ENCODE peak calls at places on chromosomes 6 and 20, in ten cellular contexts. E is heart left ventricle, N is AG04450, P is hepatocyte, J is choroid plexus epithelial cell, S is breast epithelium, C is AG09309, Q is heart right ventricle, R is WERI-Rb-1, M is SK-N-SH. K is an unnamed sample.

GRCh38 chr20:7967199-7967844 is 27.1 kb upstream of the HAO1 start:
- DNase-seq in S (peak), M (no peak), N (no peak), C (peak), P (no peak), R (peak), Q (no peak), J (peak), E (no peak), K (no peak)

GRCh38 chr6:154267508-154268106 is 89.0 kb downstream of the IPCEF1 start:
- DNase-seq in Q (no peak), S (no peak), P (no peak), E (no peak), M (no peak), R (no peak), J (no peak), C (no peak), N (no peak), K (no peak)

GRCh38 chr6:149102324-149102723 is 215.2 kb upstream of the TAB2 start:
- DNase-seq in M (no peak), R (no peak), P (no peak), E (no peak), S (no peak), Q (no peak), J (no peak), C (no peak), N (no peak), K (no peak)

GRCh38 chr6:101150226-101150625 is 243.3 kb upstream of the GRIK2 start:
- DNase-seq in C (no peak), J (no peak), Q (no peak), M (no peak), E (no peak), N (no peak), R (no peak), P (no peak), S (no peak), K (no peak)

GRCh38 chr6:170140129-170140528 is 150.7 kb downstream of the DLL1 start:
- DNase-seq in J (no peak), M (no peak), Q (no peak), P (no peak), S (no peak), C (no peak), E (no peak), N (no peak), R (no peak), K (no peak)

GRCh38 chr6:149831380-149831820 is 32.8 kb downstream of the LRP11 start:
- DNase-seq in M (no peak), S (peak), P (no peak), Q (no peak), J (no peak), R (no peak), E (no peak), C (no peak), N (no peak), K (no peak)

GRCh38 chr20:6765469-6766058 is 1.9 kb upstream of the BMP2 start:
- DNase-seq in Q (no peak), E (no peak), N (peak), M (peak), S (no peak), R (no peak), C (peak), P (peak), J (peak), K (peak)

GRCh38 chr6:90195094-90195793 is 101.4 kb downstream of the BACH2 start:
- DNase-seq in S (no peak), E (no peak), Q (no peak), C (no peak), J (no peak), R (peak), N (no peak), P (no peak), M (peak), K (no peak)

GRCh38 chr6:157219201-157220200 is 103.8 kb downstream of the TMEM242 start:
- DNase-seq in J (peak), P (no peak), Q (no peak), M (no peak), C (no peak), R (no peak), N (no peak), E (peak), S (no peak), K (peak)

GRCh38 chr6:157221817-157222175 is 101.5 kb downstream of the TMEM242 start:
- DNase-seq in P (no peak), J (no peak), R (no peak), C (no peak), N (no peak), E (peak), Q (no peak), S (no peak), M (no peak), K (no peak)

GRCh38 chr6:157218371-157219198 is 104.7 kb downstream of the TMEM242 start:
- DNase-seq in P (no peak), M (no peak), Q (no peak), E (peak), S (no peak), C (no peak), J (no peak), R (no peak), N (no peak), K (no peak)

GRCh38 chr6:157221049-157221816 is 102.1 kb downstream of the TMEM242 start:
- DNase-seq in C (no peak), J (peak), N (peak), M (peak), P (no peak), Q (peak), E (peak), S (peak), R (no peak), K (peak)

DNA sequence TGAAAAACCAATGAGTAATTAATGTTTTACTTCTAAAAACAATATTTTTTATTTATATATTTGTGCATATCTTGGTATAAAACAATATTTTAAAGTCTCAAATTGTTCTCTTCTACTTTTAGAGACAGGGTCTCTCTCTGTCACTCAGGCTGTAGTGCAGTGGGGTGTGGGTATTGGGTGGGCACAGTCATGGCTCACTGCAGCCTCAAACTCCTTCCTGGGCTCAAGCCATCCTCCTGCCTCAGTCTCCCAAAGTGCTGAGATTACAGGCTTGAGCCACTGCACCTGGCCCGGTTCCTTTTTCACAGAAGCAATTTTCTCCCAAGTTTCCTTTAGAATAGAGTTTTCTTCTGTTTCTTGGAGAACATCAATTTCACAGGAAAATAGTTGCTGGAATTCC is 102.8 kb downstream of the TMEM242 start:
- DNase-seq in M (no peak), R (no peak), C (no peak), J (no peak), S (no peak), Q (no peak), E (no peak), P (no peak), N (no peak), K (no peak)
- H3K4me3 ChIP-seq in M (no peak), R (no peak), C (no peak), J (peak), S (peak), Q (peak), E (peak), P (no peak), N (peak), K (no peak)

DNA sequence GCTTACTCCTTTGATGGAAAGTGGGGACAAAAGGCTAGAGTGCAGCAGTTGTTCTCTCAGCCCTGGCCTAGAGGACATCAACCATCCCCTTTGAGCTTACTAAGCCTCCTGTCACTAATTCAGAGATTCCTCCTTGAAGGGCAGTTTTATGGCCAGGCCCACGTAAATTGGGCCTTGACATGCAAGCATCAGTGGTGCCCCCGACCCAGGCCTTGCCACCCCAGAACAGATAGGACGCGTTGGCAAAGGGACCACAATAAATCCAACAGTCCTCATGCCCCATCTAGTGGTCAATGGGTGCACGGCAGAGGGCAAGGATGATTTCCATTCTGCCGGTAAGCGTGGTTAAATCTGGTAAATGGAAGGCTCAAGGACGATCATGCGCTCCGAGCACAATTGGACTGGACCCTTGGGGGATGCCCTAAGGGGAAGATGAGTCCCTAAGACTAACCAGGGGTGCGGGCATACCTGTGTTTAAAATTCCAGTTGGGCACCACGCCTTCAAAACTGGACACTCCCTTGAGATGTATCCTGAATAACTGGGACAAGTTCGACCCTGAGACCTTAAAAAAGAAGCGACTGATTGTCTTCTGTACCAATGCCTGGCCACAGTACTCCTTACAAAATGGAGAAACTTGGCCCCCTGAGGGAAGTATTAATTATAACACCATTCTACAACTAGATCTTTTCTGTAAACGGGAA is 32.6 kb downstream of the CEP85L start:
- DNase-seq in E (no peak), S (no peak), R (peak), N (no peak), P (peak), Q (peak), M (peak), C (no peak), J (peak), K (peak)
- TF ChIP-seq CTCF in E (peak), S (peak), R (peak), N (peak), P (peak), Q (peak), M (peak), C (peak), J (peak), K (peak)

GRCh38 chr20:60869032-60869550 is 383.0 kb upstream of the CDH4 start:
- DNase-seq in P (no peak), S (no peak), M (no peak), R (no peak), J (no peak), E (no peak), C (no peak), Q (no peak), N (no peak), K (no peak)
- H3K4me3 ChIP-seq in P (no peak), S (no peak), M (no peak), R (no peak), J (no peak), E (no peak), C (no peak), Q (no peak), N (no peak), K (no peak)

GRCh38 chr6:44003345-44004061 is 123.7 kb downstream of the MRPL14 start:
- DNase-seq in J (no peak), E (peak), Q (no peak), C (no peak), P (peak), M (no peak), S (no peak), N (no peak), R (peak), K (no peak)
- TF ChIP-seq CTCF in J (no peak), E (no peak), Q (no peak), C (peak), P (no peak), M (no peak), S (no peak), N (no peak), R (peak), K (no peak)

GRCh38 chr20:37567671-37568588 is 40.3 kb upstream of the BLCAP start:
- DNase-seq in N (no peak), M (no peak), C (no peak), S (no peak), J (peak), P (no peak), Q (no peak), R (peak), E (no peak), K (no peak)
- H3K4me3 ChIP-seq in N (no peak), M (no peak), C (no peak), S (no peak), J (no peak), P (no peak), Q (no peak), R (no peak), E (no peak), K (no peak)

DNA sequence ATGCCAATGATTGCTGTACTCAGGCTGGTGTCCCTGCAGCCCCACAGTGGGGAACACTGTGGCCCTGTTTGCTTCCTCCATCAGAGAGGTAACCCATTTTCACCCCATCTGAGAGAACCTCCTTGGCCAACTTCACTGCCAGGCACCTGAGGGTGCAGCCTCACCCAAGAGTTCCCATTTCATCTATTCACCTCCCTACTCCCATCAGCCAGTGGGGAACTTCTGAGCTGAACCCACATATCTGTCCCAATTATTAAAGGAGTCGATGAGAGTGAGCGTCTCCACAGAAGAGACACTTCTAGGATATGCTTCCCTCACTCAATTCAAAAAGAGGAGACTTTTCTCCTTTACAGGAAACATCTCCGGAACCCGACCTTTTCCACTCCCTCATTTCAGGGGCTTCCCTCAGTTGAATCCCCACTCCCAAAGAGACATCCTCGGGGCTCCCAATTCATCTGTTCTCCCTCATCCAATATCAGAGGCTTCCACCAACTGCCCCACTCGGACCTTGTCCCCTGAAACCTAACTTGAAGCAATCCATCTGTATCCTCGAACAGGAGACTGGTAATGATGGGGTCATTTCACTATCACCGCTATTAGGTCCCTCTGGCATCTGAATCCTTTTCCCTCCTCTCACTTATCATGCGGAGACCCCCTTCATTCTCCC is 988 bp downstream of the UBE2V1 start:
- DNase-seq in P (no peak), N (no peak), C (no peak), M (no peak), E (no peak), S (no peak), R (no peak), J (no peak), Q (no peak), K (no peak)
- TF ChIP-seq CTCF in P (no peak), N (no peak), C (no peak), M (no peak), E (no peak), S (no peak), R (no peak), J (no peak), Q (no peak), K (no peak)

GRCh38 chr20:57881466-57882405 is 171.9 kb upstream of the PMEPA1 start:
- DNase-seq in Q (no peak), S (peak), P (no peak), C (peak), J (no peak), N (no peak), E (no peak), M (peak), R (no peak), K (no peak)

GRCh38 chr20:57883761-57884160 is 173.9 kb upstream of the PMEPA1 start:
- DNase-seq in R (no peak), M (no peak), C (no peak), N (no peak), J (no peak), S (no peak), P (no peak), Q (no peak), E (no peak), K (no peak)

GRCh38 chr20:57882451-57883161 is 172.8 kb upstream of the PMEPA1 start:
- DNase-seq in E (no peak), M (no peak), P (no peak), Q (no peak), J (no peak), S (peak), N (no peak), R (no peak), C (peak), K (no peak)

GRCh38 chr20:57888591-57888990 is 178.8 kb upstream of the PMEPA1 start:
- DNase-seq in R (no peak), C (no peak), E (no peak), Q (no peak), N (no peak), P (no peak), J (no peak), S (no peak), M (no peak), K (no peak)

DNA sequence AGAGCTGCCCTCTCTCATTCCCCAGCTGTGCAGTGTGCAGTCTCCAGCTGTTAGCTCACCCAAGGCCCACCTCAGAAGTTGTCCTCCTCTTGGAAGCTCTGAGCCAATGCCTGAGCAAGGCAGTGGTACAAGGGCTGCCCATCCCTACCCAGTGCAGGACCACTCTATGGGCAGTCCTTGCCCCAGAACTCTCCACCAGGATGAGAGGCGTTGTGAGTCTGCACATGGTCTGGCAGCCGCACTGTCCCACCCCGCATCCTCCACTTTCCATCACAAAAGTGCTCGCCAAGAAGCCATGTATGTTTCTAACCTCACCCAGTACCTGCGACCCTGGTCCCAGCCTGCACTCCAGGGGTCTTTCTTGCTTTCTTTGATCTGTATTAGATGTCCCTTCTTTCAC is 175.1 kb upstream of the PMEPA1 start:
- DNase-seq in N (no peak), P (no peak), C (no peak), J (no peak), Q (no peak), S (no peak), E (no peak), M (no peak), R (no peak), K (no peak)
- H3K4me3 ChIP-seq in N (no peak), P (no peak), C (no peak), J (no peak), Q (no peak), S (no peak), E (no peak), M (no peak), R (no peak), K (no peak)